ENCODE peak calls at places on chromosomes 16 and 17, in five cellular contexts. M, F, I, U and J are unnamed samples.

GRCh38 chr16:78862022-78862421 is 738.5 kb downstream of the MAF start:
- DNase-seq in F (no peak), M (no peak), U (no peak), I (no peak), J (no peak)

GRCh38 chr17:61809816-61810392 is 53.4 kb downstream of the BRIP1 start:
- DNase-seq in M (no peak), U (no peak), F (no peak), I (no peak), J (no peak)

GRCh38 chr16:88116121-88116900 is 165.1 kb downstream of the BANP start:
- DNase-seq in I (no peak), U (peak), F (no peak), M (no peak), J (no peak)

GRCh38 chr17:57295526-57296023 is 39.3 kb downstream of the MSI2 start:
- DNase-seq in U (no peak), F (no peak), I (no peak), M (no peak), J (no peak)

GRCh38 chr17:51913491-51913890 is 245.0 kb downstream of the CA10 start:
- DNase-seq in F (no peak), U (no peak), I (no peak), M (no peak), J (no peak)

GRCh38 chr17:56292010-56292409 is 138.7 kb downstream of the ANKFN1 start:
- DNase-seq in I (no peak), F (no peak), U (no peak), M (no peak), J (no peak)

GRCh38 chr16:4653981-4654380 is 29.4 kb downstream of the MGRN1 start:
- DNase-seq in I (no peak), M (peak), F (no peak), U (no peak), J (no peak)

GRCh38 chr17:78672880-78673371 is 95.7 kb upstream of the DNAH17 start:
- DNase-seq in U (no peak), F (no peak), M (peak), I (no peak), J (no peak)

GRCh38 chr17:78899361-78900260 is 3.4 kb downstream of the CEP295NL start:
- DNase-seq in M (no peak), F (no peak), I (no peak), U (no peak), J (no peak)

DNA sequence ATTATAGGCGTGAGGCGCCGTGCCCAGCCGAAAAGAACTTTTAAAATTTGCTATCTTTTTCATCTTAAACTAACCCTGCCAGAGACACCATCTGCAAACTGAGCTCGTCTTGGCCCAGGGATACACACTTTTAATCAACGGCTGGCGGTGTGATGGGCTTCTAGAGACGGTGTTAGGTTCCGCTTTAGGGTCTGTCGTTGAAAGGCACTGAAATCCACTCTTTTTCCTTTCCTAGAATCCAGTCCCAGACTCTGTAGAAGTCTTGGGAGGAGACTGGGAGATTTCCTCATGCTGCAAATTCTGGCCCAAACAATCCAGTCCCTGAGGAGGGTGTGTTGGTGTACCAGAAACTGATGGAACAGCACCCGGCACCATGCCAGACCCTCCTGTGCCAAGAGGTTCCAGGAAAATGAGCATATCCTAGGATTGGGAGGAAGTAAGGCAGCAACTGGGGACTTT is 52.0 kb upstream of the TEX2 start:
- DNase-seq in M (peak), U (peak), I (no peak), F (peak), J (no peak)
- H3K4me3 ChIP-seq in M (no peak), U (no peak), I (no peak), F (no peak), J (no peak)

GRCh38 chr16:49697631-49698030 is 158.3 kb downstream of the ZNF423 start:
- DNase-seq in M (no peak), U (no peak), F (no peak), I (no peak), J (no peak)

GRCh38 chr16:49699718-49700117 is 156.2 kb downstream of the ZNF423 start:
- DNase-seq in U (no peak), F (no peak), M (no peak), I (no peak), J (no peak)

GRCh38 chr16:49698416-49698815 is 157.5 kb downstream of the ZNF423 start:
- DNase-seq in F (no peak), U (peak), I (no peak), M (no peak), J (no peak)

GRCh38 chr16:49700222-49700927 is 155.5 kb downstream of the ZNF423 start:
- DNase-seq in I (no peak), U (no peak), M (no peak), F (peak), J (no peak)

GRCh38 chr16:49698931-49699715 is 156.8 kb downstream of the ZNF423 start:
- DNase-seq in U (peak), F (peak), I (no peak), M (no peak), J (no peak)
- H3K4me3 ChIP-seq in U (peak), F (peak), I (no peak), M (no peak), J (no peak)

GRCh38 chr17:28716740-28717577 is 709 bp downstream of the RAB34 start:
- DNase-seq in U (peak), M (no peak), I (no peak), F (peak), J (no peak)

GRCh38 chr17:28715217-28715616 is 2.5 kb downstream of the RAB34 start:
- DNase-seq in M (no peak), I (no peak), U (no peak), F (no peak), J (no peak)

GRCh38 chr17:28718990-28719433 is 773 bp upstream of the RPL23A start:
- DNase-seq in F (no peak), U (no peak), I (no peak), M (no peak), J (no peak)

GRCh38 chr17:28718317-28718672 is 627 bp upstream of the RAB34 start:
- DNase-seq in U (no peak), I (no peak), M (no peak), F (no peak), J (no peak)

DNA sequence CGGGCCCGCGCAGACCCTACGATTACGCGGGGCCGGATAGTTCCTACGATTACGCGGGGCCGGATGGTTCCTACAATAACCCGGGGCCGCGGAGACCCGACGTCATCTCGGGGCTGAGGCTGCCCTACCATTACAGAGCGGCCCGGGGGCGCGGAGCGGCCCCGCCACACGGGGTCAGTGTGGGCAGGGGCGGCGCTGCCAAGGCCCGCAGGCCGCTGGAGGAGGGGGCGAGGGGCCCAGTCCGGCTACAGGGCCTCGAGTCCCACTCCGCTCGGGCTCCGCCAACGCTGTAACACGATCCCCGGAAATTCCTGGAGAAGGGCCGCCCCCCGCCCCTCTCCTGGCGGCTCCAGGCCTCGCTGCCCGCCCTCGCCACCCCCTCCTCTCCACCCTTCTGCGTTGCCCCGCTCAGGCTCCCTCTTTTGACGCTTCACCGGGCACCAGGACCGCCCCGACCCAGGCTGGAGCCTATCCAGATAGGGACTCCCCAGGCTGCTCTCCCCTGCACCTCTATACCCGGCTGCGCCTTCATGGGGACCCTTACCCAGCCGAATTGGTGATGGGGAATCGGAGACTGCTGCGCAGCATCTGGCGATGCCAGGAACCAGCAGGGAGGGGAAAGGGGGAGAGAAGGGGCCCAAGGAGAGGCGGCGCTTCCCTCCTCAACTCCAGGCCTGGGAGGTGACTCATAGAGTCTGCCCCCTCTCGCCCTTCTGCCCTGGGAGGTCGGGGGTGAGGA is at the start of gene RAB34:
- DNase-seq in M (no peak), U (peak), I (no peak), F (peak), J (no peak)
- H3K4me3 ChIP-seq in M (peak), U (peak), I (no peak), F (peak), J (no peak)

GRCh38 chr16:72113616-72113945 is 19.9 kb downstream of the DHX38 start:
- DNase-seq in F (no peak), I (no peak), M (no peak), U (no peak), J (no peak)
- H3K4me3 ChIP-seq in F (no peak), I (no peak), M (no peak), U (no peak), J (no peak)

GRCh38 chr16:31109622-31110021 is 1.4 kb downstream of the BCKDK start:
- DNase-seq in F (no peak), I (no peak), M (no peak), U (no peak), J (no peak)
- H3K4me3 ChIP-seq in F (no peak), I (no peak), M (peak), U (no peak), J (no peak)

DNA sequence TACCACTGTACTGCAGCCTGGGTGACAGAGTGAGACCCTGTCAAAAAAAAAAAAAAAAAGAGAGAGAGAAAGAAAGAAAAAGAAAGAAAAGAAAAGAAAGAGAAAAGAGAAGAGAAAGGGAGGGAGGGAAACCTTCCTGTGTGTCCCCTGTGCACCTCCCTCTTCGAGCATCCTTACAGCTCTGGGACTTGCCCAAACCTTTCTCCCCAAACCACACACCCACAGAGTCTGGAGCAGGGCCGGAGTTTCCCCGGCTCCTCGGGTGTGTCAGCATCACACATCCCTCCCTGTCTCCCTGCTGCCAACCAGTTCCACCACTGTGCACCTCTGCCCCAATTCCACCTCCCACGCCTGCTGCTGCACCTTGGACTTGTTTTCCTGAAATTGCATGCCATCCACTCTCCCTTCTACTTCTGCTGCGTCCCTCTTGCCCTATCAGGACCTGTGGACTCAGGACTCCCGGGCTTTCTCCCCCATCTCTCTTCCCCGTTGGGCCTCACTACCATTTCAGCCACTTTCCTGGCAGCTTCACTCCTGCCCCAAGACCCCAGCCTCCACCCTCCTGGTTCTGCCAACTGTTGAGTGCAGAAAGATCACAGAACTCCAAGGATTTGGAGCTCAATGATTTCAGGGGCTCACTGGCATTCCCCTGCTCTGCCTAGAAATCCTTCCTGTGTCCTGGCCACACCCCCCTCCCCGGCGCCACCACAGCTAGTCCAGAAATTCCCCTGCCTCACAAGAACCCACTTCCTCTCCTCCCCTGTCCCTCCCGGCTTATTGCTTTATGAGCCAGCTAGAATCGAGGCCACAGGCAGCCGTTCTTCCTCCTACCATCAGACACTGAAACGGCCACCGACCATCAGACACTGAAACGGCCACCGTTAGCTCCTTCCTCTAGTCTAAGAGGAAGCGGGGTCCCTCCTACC is 3.7 kb upstream of the CDK3 start:
- DNase-seq in F (no peak), M (no peak), I (no peak), U (peak), J (peak)
- H3K4me3 ChIP-seq in F (no peak), M (no peak), I (no peak), U (no peak), J (peak)

GRCh38 chr16:971582-971905 is 760 bp upstream of the LMF1 start:
- DNase-seq in M (no peak), F (no peak), I (no peak), U (no peak), J (no peak)
- H3K4me3 ChIP-seq in M (no peak), F (peak), I (no peak), U (no peak), J (peak)

GRCh38 chr17:76076765-76077581 is 2.0 kb upstream of the ZACN start:
- DNase-seq in I (no peak), F (no peak), U (no peak), M (no peak), J (no peak)

GRCh38 chr17:76074390-76075363 is at the start of gene GALR2:
- DNase-seq in F (no peak), I (no peak), U (no peak), M (no peak), J (no peak)

GRCh38 chr17:76077582-76078110 is 1.3 kb upstream of the ZACN start:
- DNase-seq in F (no peak), I (no peak), M (no peak), U (no peak), J (no peak)

GRCh38 chr17:76075364-76076099 is 951 bp downstream of the GALR2 start:
- DNase-seq in I (no peak), F (no peak), U (no peak), M (no peak), J (no peak)

GRCh38 chr17:76076100-76076764 is 1.7 kb downstream of the GALR2 start:
- DNase-seq in M (no peak), I (no peak), U (no peak), F (no peak), J (no peak)
- H3K4me3 ChIP-seq in M (no peak), I (no peak), U (no peak), F (peak), J (no peak)

GRCh38 chr16:85464342-85465305 is 148.5 kb upstream of the GSE1 start:
- DNase-seq in I (no peak), F (no peak), M (no peak), U (no peak), J (no peak)
- H3K4me3 ChIP-seq in I (no peak), F (no peak), M (no peak), U (no peak), J (no peak)

DNA sequence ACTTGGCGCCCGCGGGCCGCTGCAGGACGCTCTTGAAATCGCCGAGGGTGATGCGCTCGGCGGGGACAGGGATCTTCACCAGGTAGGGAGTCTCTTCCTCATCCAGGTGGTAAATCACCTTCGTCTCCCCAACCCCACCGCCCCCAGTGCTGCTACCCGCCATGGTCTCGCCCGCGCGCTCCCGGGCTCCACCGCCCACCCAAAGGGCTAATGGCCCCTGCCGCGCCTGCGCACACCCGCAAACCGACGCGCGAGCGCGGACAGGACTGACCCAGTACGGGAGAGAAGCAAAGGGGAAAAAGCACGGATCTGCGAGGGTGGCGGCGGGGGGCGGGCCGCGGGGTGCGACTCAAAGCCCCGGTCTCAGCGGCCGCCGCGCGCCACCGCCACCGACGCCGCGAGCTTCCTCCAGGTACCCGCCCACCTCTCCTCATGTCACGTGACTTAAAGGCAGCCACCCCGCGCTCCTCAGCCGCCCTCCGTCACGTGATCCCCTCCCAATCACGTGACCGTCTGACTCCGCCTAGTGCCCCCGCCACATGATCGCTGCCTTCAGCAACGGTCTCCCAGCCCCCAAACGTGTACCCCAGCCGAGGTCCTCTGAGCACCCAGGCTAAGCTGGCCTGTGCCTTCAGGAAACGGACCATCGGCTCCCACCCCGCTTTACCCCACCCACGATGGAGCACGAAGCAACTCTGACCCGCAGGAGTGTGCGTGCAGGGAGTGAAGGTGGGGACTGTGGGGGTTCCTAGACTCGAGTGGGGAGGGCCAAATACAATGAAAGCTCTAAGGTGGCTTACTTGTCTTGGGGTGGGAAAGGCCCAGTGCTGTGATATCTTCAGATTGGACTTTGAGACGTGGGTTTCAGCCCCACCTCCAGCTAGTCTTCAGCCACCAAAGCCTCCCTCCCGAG is at the start of gene DVL2:
- DNase-seq in M (peak), U (peak), F (peak), I (peak), J (peak)
- H3K4me3 ChIP-seq in M (peak), U (peak), F (peak), I (peak), J (peak)